ENCODE peak calls at places on chromosomes 1 and 21, in six cellular contexts. W is HS-27A; H is NCI-H510A; A is mucosa of gallbladder; G is amniotic epithelial cell; Z is stimulated activated CD4-positive, alpha-beta T cell treated with anti-CD3 and anti-CD28 coated beads, TNF-alpha, amount 100 ng/mL, for 24 hours. K is an unnamed sample.

GRCh38 chr1:211557894-211558625 is 20.9 kb downstream of the SLC30A1 start:
- DNase-seq in Z (no peak), G (peak), W (no peak), H (no peak), A (no peak), K (no peak)

GRCh38 chr1:3521426-3521825 is 67.0 kb downstream of the ARHGEF16 start:
- DNase-seq in H (no peak), W (no peak), Z (no peak), A (no peak), G (no peak), K (no peak)

GRCh38 chr1:74010206-74010605 is 187.8 kb downstream of the LRRIQ3 start:
- DNase-seq in A (no peak), W (no peak), G (no peak), H (no peak), Z (no peak), K (peak)

GRCh38 chr1:81693316-81693715 is 107.4 kb upstream of the ADGRL2 start:
- DNase-seq in G (no peak), W (no peak), H (no peak), A (no peak), Z (no peak), K (no peak)

GRCh38 chr21:46420241-46421190 is 38.2 kb upstream of the DIP2A start:
- DNase-seq in G (no peak), Z (no peak), A (no peak), W (no peak), H (no peak), K (no peak)

GRCh38 chr1:245718951-245719350 is 564.2 kb downstream of the KIF26B start:
- DNase-seq in A (no peak), Z (no peak), W (no peak), G (no peak), H (no peak), K (no peak)

GRCh38 chr1:99645699-99646531 is at the start of gene PALMD:
- DNase-seq in G (peak), Z (no peak), H (peak), W (no peak), A (peak), K (peak)

GRCh38 chr1:78540056-78540455 is 49.3 kb downstream of the PTGFR start:
- DNase-seq in G (no peak), W (no peak), A (no peak), H (no peak), Z (no peak), K (no peak)

GRCh38 chr21:37071561-37072238 is 1.2 kb downstream of the PIGP start:
- DNase-seq in A (peak), G (peak), Z (no peak), H (no peak), W (no peak), K (no peak)

GRCh38 chr1:35642472-35642955 is 1.2 kb upstream of the PSMB2 start:
- DNase-seq in Z (peak), A (no peak), H (no peak), W (no peak), G (no peak), K (no peak)

GRCh38 chr1:179881642-179882252 is 338 bp upstream of the TOR1AIP1 start:
- DNase-seq in Z (no peak), G (peak), H (peak), W (no peak), A (peak), K (peak)

GRCh38 chr1:217011097-217011496 is 287.9 kb upstream of the ESRRG start:
- DNase-seq in G (no peak), W (no peak), A (no peak), H (no peak), Z (no peak), K (no peak)

GRCh38 chr1:158203693-158204457 is 23.2 kb downstream of the CD1D start:
- DNase-seq in Z (no peak), W (peak), A (peak), G (peak), H (no peak), K (peak)

GRCh38 chr21:39707316-39707715 is 37.7 kb upstream of the IGSF5 start:
- DNase-seq in W (no peak), A (no peak), H (no peak), Z (no peak), G (no peak), K (no peak)

GRCh38 chr1:60126733-60127132 is 53.2 kb upstream of the C1orf87 start:
- DNase-seq in G (no peak), H (no peak), A (no peak), Z (no peak), W (no peak), K (no peak)

GRCh38 chr1:86541859-86542258 is 5.0 kb upstream of the CLCA4 start:
- DNase-seq in H (no peak), G (no peak), A (no peak), Z (no peak), W (no peak), K (no peak)